ENCODE peak calls at places on chromosomes 13 and 19, in eight cellular contexts. S is NCI-H2029; H is substantia nigra; P is NCI-H1417; J is CD8-positive, alpha-beta memory T cell; M is D721Med; T is thoracic aorta; C is omental fat pad. V is an unnamed sample.

GRCh38 chr19:41366089-41366488 is 2.1 kb upstream of the B9D2 start:
- DNase-seq in S (no peak), H (no peak), P (no peak), J (no peak), M (no peak), T (no peak), C (no peak), V (no peak)

GRCh38 chr19:9523885-9524474 is 14.5 kb downstream of the ZNF426 start:
- DNase-seq in S (no peak), H (no peak), P (no peak), J (no peak), M (no peak), T (no peak), C (no peak), V (no peak)

GRCh38 chr13:48976677-48977625 is 1.2 kb downstream of the FNDC3A start:
- DNase-seq in S (no peak), H (peak; percentile 52), P (peak; percentile 34), J (no peak), M (no peak), T (no peak), C (no peak), V (peak; percentile 61)

GRCh38 chr19:2678043-2678671 is 24.3 kb downstream of the GNG7 start:
- DNase-seq in S (no peak), H (no peak), P (no peak), J (no peak), M (no peak), T (no peak), C (no peak), V (no peak)

GRCh38 chr13:94249512-94249911 is 230.0 kb downstream of the DCT start:
- DNase-seq in S (no peak), H (no peak), P (peak; percentile 24), J (no peak), M (no peak), T (no peak), C (no peak), V (no peak)

GRCh38 chr13:33110713-33111413 is 94.6 kb downstream of the KL start:
- DNase-seq in S (no peak), H (no peak), P (no peak), J (no peak), M (no peak), T (no peak), C (no peak), V (no peak)

GRCh38 chr13:75263741-75264407 is 218.1 kb downstream of the TBC1D4 start:
- DNase-seq in S (no peak), H (no peak), P (no peak), J (no peak), M (no peak), T (no peak), C (no peak), V (no peak)

GRCh38 chr19:41431426-41432386 is 4.5 kb upstream of the B3GNT8 start:
- DNase-seq in S (peak; percentile 26), H (no peak), P (peak; percentile 9), J (no peak), M (no peak), T (no peak), C (no peak), V (no peak)

GRCh38 chr13:25018729-25019115 is 77.2 kb upstream of the PABPC3 start:
- DNase-seq in S (no peak), H (no peak), P (no peak), J (no peak), M (no peak), T (no peak), C (no peak), V (peak; percentile 12)

GRCh38 chr19:57935731-57936130 is 529 bp upstream of the ZNF418 start:
- DNase-seq in S (no peak), H (no peak), P (no peak), J (no peak), M (no peak), T (no peak), C (no peak), V (no peak)

GRCh38 chr19:47996230-47996727 is 1.8 kb downstream of the ELSPBP1 start:
- DNase-seq in S (no peak), H (no peak), P (no peak), J (no peak), M (no peak), T (no peak), C (no peak), V (no peak)

GRCh38 chr19:38849746-38850230 is at the start of gene HNRNPL:
- DNase-seq in S (no peak), H (peak; percentile 100), P (no peak), J (peak; percentile 98), M (peak; percentile 69), T (no peak), C (peak; percentile 94), V (peak; percentile 97)

GRCh38 chr19:31355330-31356289 is 6.4 kb upstream of the TSHZ3 start:
- DNase-seq in S (no peak), H (no peak), P (no peak), J (no peak), M (no peak), T (no peak), C (no peak), V (no peak)

GRCh38 chr13:92224052-92224821 is 825.8 kb downstream of the GPC5 start:
- DNase-seq in S (no peak), H (no peak), P (no peak), J (no peak), M (no peak), T (no peak), C (no peak), V (no peak)

GRCh38 chr19:51501594-51502263 is at the start of gene SIGLEC12:
- DNase-seq in S (no peak), H (no peak), P (no peak), J (no peak), M (no peak), T (no peak), C (no peak), V (no peak)

GRCh38 chr13:98041081-98041820 is 87.8 kb downstream of the IPO5 start:
- DNase-seq in S (no peak), H (no peak), P (no peak), J (no peak), M (no peak), T (no peak), C (no peak), V (no peak)

V was measured in cerebellum.